ENCODE peak calls at places on chromosomes 12 and 14, in seven cellular contexts. One of them, this sample, is unnamed.

GRCh38 chr14:54000341-54000811 is 43.8 kb upstream of the BMP4 start:
- DNase-seq in H9: no peak
- DNase-seq in neuronal stem cell: no peak
- DNase-seq in trophoblast cell: peak
- DNase-seq in mesendoderm: no peak
- DNase-seq in mesenchymal stem cell: peak
- DNase-seq in H1: no peak
- DNase-seq in this sample: peak

GRCh38 chr12:100733817-100734593 is 60.6 kb upstream of the ANO4 start:
- DNase-seq in mesenchymal stem cell: peak
- DNase-seq in neuronal stem cell: no peak
- DNase-seq in mesendoderm: peak
- DNase-seq in trophoblast cell: peak
- DNase-seq in H1: no peak
- DNase-seq in H9: no peak
- DNase-seq in this sample: peak

GRCh38 chr12:45310627-45310968 is 94.7 kb downstream of the ANO6 start:
- DNase-seq in trophoblast cell: no peak
- DNase-seq in H1: no peak
- DNase-seq in neuronal stem cell: no peak
- DNase-seq in mesendoderm: no peak
- DNase-seq in mesenchymal stem cell: no peak
- DNase-seq in H9: no peak
- DNase-seq in this sample: no peak

GRCh38 chr12:111393700-111394275 is 11.9 kb upstream of the SH2B3 start:
- DNase-seq in H9: no peak
- DNase-seq in mesendoderm: no peak
- DNase-seq in neuronal stem cell: no peak
- DNase-seq in H1: no peak
- DNase-seq in trophoblast cell: peak
- DNase-seq in mesenchymal stem cell: peak
- DNase-seq in this sample: peak

GRCh38 chr14:33682746-33683145 is 268.1 kb downstream of the EGLN3 start:
- DNase-seq in H9: no peak
- DNase-seq in mesenchymal stem cell: no peak
- DNase-seq in mesendoderm: peak
- DNase-seq in neuronal stem cell: no peak
- DNase-seq in H1: no peak
- DNase-seq in trophoblast cell: no peak
- DNase-seq in this sample: peak

GRCh38 chr14:90986510-90986909 is 73.9 kb downstream of the RPS6KA5 start:
- DNase-seq in neuronal stem cell: no peak
- DNase-seq in mesenchymal stem cell: no peak
- DNase-seq in mesendoderm: peak
- DNase-seq in H9: peak
- DNase-seq in trophoblast cell: peak
- DNase-seq in H1: no peak
- DNase-seq in this sample: no peak

GRCh38 chr12:95755236-95755865 is 35.2 kb downstream of the NTN4 start:
- DNase-seq in neuronal stem cell: no peak
- DNase-seq in trophoblast cell: no peak
- DNase-seq in H9: no peak
- DNase-seq in mesenchymal stem cell: no peak
- DNase-seq in H1: no peak
- DNase-seq in mesendoderm: peak
- DNase-seq in this sample: no peak

GRCh38 chr14:85535916-85536834 is 6.2 kb downstream of the FLRT2 start:
- DNase-seq in H9: no peak
- DNase-seq in H1: no peak
- DNase-seq in mesenchymal stem cell: peak
- DNase-seq in mesendoderm: peak
- DNase-seq in neuronal stem cell: no peak
- DNase-seq in trophoblast cell: no peak
- DNase-seq in this sample: peak

GRCh38 chr14:26255213-26255612 is 342.6 kb downstream of the NOVA1 start:
- DNase-seq in neuronal stem cell: no peak
- DNase-seq in mesenchymal stem cell: peak
- DNase-seq in H1: no peak
- DNase-seq in H9: no peak
- DNase-seq in trophoblast cell: no peak
- DNase-seq in mesendoderm: peak
- DNase-seq in this sample: peak

GRCh38 chr12:5796171-5797091 is 148.6 kb downstream of the ANO2 start:
- DNase-seq in mesenchymal stem cell: peak
- DNase-seq in H9: peak
- DNase-seq in H1: peak
- DNase-seq in mesendoderm: peak
- DNase-seq in trophoblast cell: peak
- DNase-seq in neuronal stem cell: peak
- DNase-seq in this sample: peak

GRCh38 chr14:60651936-60652673 is 2.8 kb upstream of the SIX1 start:
- DNase-seq in H1: no peak
- DNase-seq in trophoblast cell: no peak
- DNase-seq in mesenchymal stem cell: no peak
- DNase-seq in H9: peak
- DNase-seq in mesendoderm: peak
- DNase-seq in neuronal stem cell: peak
- DNase-seq in this sample: peak

GRCh38 chr12:76762556-76762955 is 1.4 kb upstream of the ZDHHC17 start:
- DNase-seq in H9: peak
- DNase-seq in mesendoderm: peak
- DNase-seq in trophoblast cell: peak
- DNase-seq in H1: no peak
- DNase-seq in neuronal stem cell: peak
- DNase-seq in mesenchymal stem cell: no peak
- DNase-seq in this sample: no peak

GRCh38 chr14:91879196-91879595 is 11.9 kb upstream of the TC2N start:
- DNase-seq in H9: no peak
- DNase-seq in H1: no peak
- DNase-seq in mesenchymal stem cell: no peak
- DNase-seq in neuronal stem cell: no peak
- DNase-seq in trophoblast cell: peak
- DNase-seq in mesendoderm: no peak
- DNase-seq in this sample: no peak

GRCh38 chr12:21945002-21945401 is 3.8 kb upstream of the ABCC9 start:
- DNase-seq in neuronal stem cell: no peak
- DNase-seq in mesendoderm: no peak
- DNase-seq in H1: no peak
- DNase-seq in H9: no peak
- DNase-seq in trophoblast cell: no peak
- DNase-seq in mesenchymal stem cell: no peak
- DNase-seq in this sample: no peak

GRCh38 chr14:90804776-90805391 is 11.3 kb downstream of the TTC7B start:
- DNase-seq in mesenchymal stem cell: no peak
- DNase-seq in mesendoderm: no peak
- DNase-seq in H9: no peak
- DNase-seq in trophoblast cell: no peak
- DNase-seq in neuronal stem cell: no peak
- DNase-seq in H1: no peak
- DNase-seq in this sample: no peak

GRCh38 chr12:117321572-117321971 is 39.9 kb downstream of the NOS1 start:
- DNase-seq in trophoblast cell: no peak
- DNase-seq in mesendoderm: no peak
- DNase-seq in neuronal stem cell: no peak
- DNase-seq in mesenchymal stem cell: no peak
- DNase-seq in H1: no peak
- DNase-seq in H9: no peak
- DNase-seq in this sample: no peak

GRCh38 chr12:109613611-109614455 is 40.2 kb downstream of the MVK start:
- DNase-seq in trophoblast cell: peak
- DNase-seq in H9: no peak
- DNase-seq in mesendoderm: no peak
- DNase-seq in mesenchymal stem cell: no peak
- DNase-seq in neuronal stem cell: no peak
- DNase-seq in H1: no peak
- DNase-seq in this sample: no peak

GRCh38 chr14:47948981-47949380 is 273.6 kb upstream of the MDGA2 start:
- DNase-seq in mesenchymal stem cell: no peak
- DNase-seq in mesendoderm: peak
- DNase-seq in H9: peak
- DNase-seq in neuronal stem cell: no peak
- DNase-seq in H1: no peak
- DNase-seq in trophoblast cell: no peak
- DNase-seq in this sample: no peak

GRCh38 chr14:100874411-100875091 is 29.0 kb downstream of the RTL1 start:
- DNase-seq in mesenchymal stem cell: no peak
- DNase-seq in mesendoderm: no peak
- DNase-seq in neuronal stem cell: no peak
- DNase-seq in H1: no peak
- DNase-seq in trophoblast cell: no peak
- DNase-seq in H9: no peak
- DNase-seq in this sample: no peak

GRCh38 chr12:29533815-29534489 is 36.5 kb upstream of the OVCH1 start:
- DNase-seq in trophoblast cell: no peak
- DNase-seq in mesendoderm: no peak
- DNase-seq in neuronal stem cell: no peak
- DNase-seq in H9: no peak
- DNase-seq in H1: no peak
- DNase-seq in mesenchymal stem cell: no peak
- DNase-seq in this sample: no peak

GRCh38 chr14:104698688-104699425 is 9.4 kb downstream of the INF2 start:
- DNase-seq in trophoblast cell: no peak
- DNase-seq in neuronal stem cell: no peak
- DNase-seq in H9: no peak
- DNase-seq in mesendoderm: no peak
- DNase-seq in mesenchymal stem cell: no peak
- DNase-seq in H1: no peak
- DNase-seq in this sample: no peak
- H3K18ac ChIP-seq in trophoblast cell: peak
- H3K18ac ChIP-seq in neuronal stem cell: no peak
- H3K18ac ChIP-seq in H9: no peak
- H3K18ac ChIP-seq in mesendoderm: no peak
- H3K18ac ChIP-seq in mesenchymal stem cell: peak
- H3K18ac ChIP-seq in H1: no peak
- H3K18ac ChIP-seq in this sample: no peak

DNA sequence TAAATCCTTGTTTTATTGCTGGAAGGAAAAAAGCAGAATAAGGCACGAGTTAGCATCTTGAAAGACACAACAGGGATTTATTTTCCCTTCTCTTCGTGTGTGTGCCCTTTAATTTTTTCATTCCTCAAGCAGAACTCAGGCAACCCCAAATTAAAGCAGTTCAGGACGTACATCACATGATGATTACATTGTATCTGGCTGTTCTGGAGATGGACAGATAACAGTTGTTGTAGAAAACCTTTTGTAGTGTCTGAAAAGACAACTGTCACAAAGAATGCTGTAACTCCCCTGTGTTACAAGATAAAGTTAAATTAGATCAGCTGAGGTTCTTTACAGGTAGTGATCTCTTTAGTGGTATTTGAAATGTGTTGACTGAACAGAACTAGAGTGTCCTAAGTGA is 58.4 kb downstream of the TMTC2 start:
- DNase-seq in H9: no peak
- DNase-seq in trophoblast cell: no peak
- DNase-seq in mesenchymal stem cell: no peak
- DNase-seq in neuronal stem cell: no peak
- DNase-seq in H1: no peak
- DNase-seq in mesendoderm: peak
- DNase-seq in this sample: no peak
- H3K18ac ChIP-seq in H9: no peak
- H3K18ac ChIP-seq in trophoblast cell: no peak
- H3K18ac ChIP-seq in mesenchymal stem cell: no peak
- H3K18ac ChIP-seq in neuronal stem cell: no peak
- H3K18ac ChIP-seq in H1: no peak
- H3K18ac ChIP-seq in mesendoderm: no peak
- H3K18ac ChIP-seq in this sample: no peak

DNA sequence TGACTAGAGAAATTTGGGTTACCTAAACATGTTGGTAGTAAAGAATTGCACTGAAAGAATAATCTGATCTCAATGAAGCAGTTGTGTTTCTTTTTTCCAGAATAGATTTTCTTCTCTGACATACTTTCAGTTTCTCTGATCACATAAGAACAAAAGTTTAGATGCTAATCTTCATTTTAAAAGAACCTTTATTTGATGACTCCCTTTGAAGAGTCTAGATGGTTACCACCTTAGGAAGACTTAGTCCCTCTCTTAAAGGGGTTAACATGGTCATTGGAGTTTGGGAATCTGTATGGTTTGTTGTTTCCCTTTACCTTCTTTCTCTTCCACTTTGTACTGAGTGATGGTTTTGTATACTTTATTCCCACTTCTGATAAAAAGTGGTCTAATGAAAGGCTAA is 58.7 kb downstream of the MON2 start:
- DNase-seq in neuronal stem cell: no peak
- DNase-seq in H9: no peak
- DNase-seq in H1: no peak
- DNase-seq in mesenchymal stem cell: no peak
- DNase-seq in trophoblast cell: no peak
- DNase-seq in mesendoderm: no peak
- DNase-seq in this sample: no peak
- H3K18ac ChIP-seq in neuronal stem cell: no peak
- H3K18ac ChIP-seq in H9: no peak
- H3K18ac ChIP-seq in H1: no peak
- H3K18ac ChIP-seq in mesenchymal stem cell: no peak
- H3K18ac ChIP-seq in trophoblast cell: no peak
- H3K18ac ChIP-seq in mesendoderm: no peak
- H3K18ac ChIP-seq in this sample: no peak

GRCh38 chr12:66624806-66625205 is 54.1 kb downstream of the GRIP1 start:
- DNase-seq in H1: no peak
- DNase-seq in neuronal stem cell: no peak
- DNase-seq in trophoblast cell: no peak
- DNase-seq in mesenchymal stem cell: no peak
- DNase-seq in H9: no peak
- DNase-seq in mesendoderm: no peak
- DNase-seq in this sample: no peak

GRCh38 chr12:66620026-66620425 is 58.9 kb downstream of the GRIP1 start:
- DNase-seq in mesenchymal stem cell: no peak
- DNase-seq in trophoblast cell: no peak
- DNase-seq in mesendoderm: no peak
- DNase-seq in H9: no peak
- DNase-seq in H1: no peak
- DNase-seq in neuronal stem cell: no peak
- DNase-seq in this sample: no peak

GRCh38 chr12:66623455-66623854 is 55.4 kb downstream of the GRIP1 start:
- DNase-seq in mesenchymal stem cell: peak
- DNase-seq in H1: no peak
- DNase-seq in H9: no peak
- DNase-seq in trophoblast cell: no peak
- DNase-seq in mesendoderm: no peak
- DNase-seq in neuronal stem cell: no peak
- DNase-seq in this sample: no peak

DNA sequence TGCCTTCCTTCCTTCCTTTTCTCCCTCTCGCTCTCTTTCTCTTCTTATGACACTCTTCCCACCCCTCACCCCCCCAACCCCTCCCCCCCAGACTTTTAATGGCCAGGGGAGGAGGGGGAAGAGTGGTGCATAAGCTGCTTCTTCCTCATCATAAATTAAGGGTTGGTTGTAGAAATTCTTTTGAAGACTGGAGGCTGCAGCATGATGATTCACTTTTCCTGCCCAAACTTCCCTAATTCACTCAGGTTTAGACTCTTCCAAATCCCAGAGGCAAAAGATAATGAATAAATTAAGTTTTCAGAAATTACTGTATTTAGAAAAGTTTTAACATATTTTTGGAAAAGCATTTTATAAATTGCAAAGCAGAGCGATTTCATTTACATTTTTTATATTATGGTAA is 58.2 kb downstream of the GRIP1 start:
- DNase-seq in H9: no peak
- DNase-seq in H1: no peak
- DNase-seq in mesenchymal stem cell: no peak
- DNase-seq in neuronal stem cell: no peak
- DNase-seq in trophoblast cell: no peak
- DNase-seq in mesendoderm: no peak
- DNase-seq in this sample: no peak
- H3K18ac ChIP-seq in H9: no peak
- H3K18ac ChIP-seq in H1: no peak
- H3K18ac ChIP-seq in mesenchymal stem cell: no peak
- H3K18ac ChIP-seq in neuronal stem cell: no peak
- H3K18ac ChIP-seq in trophoblast cell: no peak
- H3K18ac ChIP-seq in mesendoderm: peak
- H3K18ac ChIP-seq in this sample: no peak

GRCh38 chr12:27970391-27970980 is 2.0 kb downstream of the PTHLH start:
- DNase-seq in H9: peak
- DNase-seq in H1: peak
- DNase-seq in trophoblast cell: peak
- DNase-seq in neuronal stem cell: peak
- DNase-seq in mesenchymal stem cell: peak
- DNase-seq in mesendoderm: peak
- DNase-seq in this sample: peak
- H3K18ac ChIP-seq in H9: no peak
- H3K18ac ChIP-seq in H1: no peak
- H3K18ac ChIP-seq in trophoblast cell: peak
- H3K18ac ChIP-seq in neuronal stem cell: peak
- H3K18ac ChIP-seq in mesenchymal stem cell: no peak
- H3K18ac ChIP-seq in mesendoderm: peak
- H3K18ac ChIP-seq in this sample: no peak